ENCODE peak calls at places on chromosomes 5 and 9, in five cellular contexts. T, B, J, Y and P are unnamed samples.

GRCh38 chr5:120457839-120458507 is 6.1 kb upstream of the PRR16 start:
- DNase-seq in T (peak), B (peak), J (peak), Y (peak), P (peak)

GRCh38 chr5:1930501-1930879 is 47.8 kb upstream of the IRX4 start:
- DNase-seq in T (no peak), B (no peak), J (no peak), Y (no peak), P (no peak)

GRCh38 chr9:136881691-136882108 is 4.6 kb upstream of the TRAF2 start:
- DNase-seq in T (no peak), B (no peak), J (no peak), Y (no peak), P (no peak)

GRCh38 chr9:117796681-117797080 is 92.5 kb downstream of the TLR4 start:
- DNase-seq in T (peak), B (no peak), J (peak), Y (no peak), P (peak)

GRCh38 chr5:59766394-59766793 is 127.1 kb downstream of the PDE4D start:
- DNase-seq in T (no peak), B (no peak), J (no peak), Y (no peak), P (peak)

GRCh38 chr5:115831163-115831768 is 10.1 kb downstream of the ATG12 start:
- DNase-seq in T (no peak), B (peak), J (peak), Y (no peak), P (no peak)

GRCh38 chr5:112210430-112211005 is 208.6 kb downstream of the EPB41L4A start:
- DNase-seq in T (peak), B (peak), J (peak), Y (no peak), P (peak)

GRCh38 chr9:135939351-135940265 is 21.6 kb downstream of the UBAC1 start:
- DNase-seq in T (no peak), B (no peak), J (no peak), Y (no peak), P (no peak)

GRCh38 chr5:111790295-111790694 is 33.3 kb upstream of the NREP start:
- DNase-seq in T (no peak), B (no peak), J (no peak), Y (no peak), P (no peak)

GRCh38 chr5:142529626-142530278 is 156.1 kb downstream of the FGF1 start:
- DNase-seq in T (peak), B (peak), J (peak), Y (no peak), P (peak)

GRCh38 chr5:146089287-146089686 is 16.1 kb downstream of the PLAC8L1 start:
- DNase-seq in T (no peak), B (no peak), J (no peak), Y (no peak), P (no peak)

GRCh38 chr9:77575785-77576184 is 72.3 kb downstream of the GNA14 start:
- DNase-seq in T (no peak), B (peak), J (peak), Y (no peak), P (no peak)

GRCh38 chr9:131402738-131403492 is 9.0 kb downstream of the PRRC2B start:
- DNase-seq in T (peak), B (peak), J (peak), Y (peak), P (peak)

GRCh38 chr9:129258124-129258822 is 80.2 kb upstream of the IER5L start:
- DNase-seq in T (peak), B (peak), J (peak), Y (peak), P (peak)

GRCh38 chr9:130820135-130820738 is 14.8 kb upstream of the ABL1 start:
- DNase-seq in T (no peak), B (no peak), J (no peak), Y (no peak), P (no peak)

GRCh38 chr5:59322058-59322457 is 571.5 kb downstream of the PDE4D start:
- DNase-seq in T (no peak), B (no peak), J (no peak), Y (no peak), P (no peak)

GRCh38 chr9:92804727-92805126 is 40.1 kb upstream of the BICD2 start:
- DNase-seq in T (no peak), B (no peak), J (no peak), Y (no peak), P (no peak)

GRCh38 chr5:176797456-176798093 is 12.8 kb upstream of the UNC5A start:
- DNase-seq in T (no peak), B (no peak), J (no peak), Y (no peak), P (no peak)

GRCh38 chr5:77784735-77785134 is 8.6 kb upstream of the TBCA start:
- DNase-seq in T (no peak), B (no peak), J (no peak), Y (no peak), P (no peak)

GRCh38 chr9:4106744-4107143 is 193.1 kb downstream of the GLIS3 start:
- DNase-seq in T (peak), B (no peak), J (peak), Y (no peak), P (no peak)

GRCh38 chr5:171388816-171389168 is 1.1 kb downstream of the NPM1 start:
- DNase-seq in T (no peak), B (no peak), J (no peak), Y (no peak), P (peak)

GRCh38 chr5:28576022-28576421 is 1537.6 kb upstream of the CDH9 start:
- DNase-seq in T (no peak), B (no peak), J (no peak), Y (no peak), P (no peak)

GRCh38 chr5:125700380-125700856 is 722.8 kb upstream of the GRAMD2B start:
- DNase-seq in T (no peak), B (no peak), J (no peak), Y (no peak), P (no peak)

GRCh38 chr9:133423216-133423615 is 1.0 kb downstream of the ADAMTS13 start:
- DNase-seq in T (no peak), B (no peak), J (no peak), Y (no peak), P (no peak)

GRCh38 chr9:113879318-113879717 is 3.2 kb downstream of the ZNF618 start:
- DNase-seq in T (no peak), B (no peak), J (peak), Y (peak), P (no peak)

GRCh38 chr9:32136700-32137339 is 247.6 kb upstream of the ACO1 start:
- DNase-seq in T (no peak), B (no peak), J (no peak), Y (no peak), P (no peak)

GRCh38 chr5:96008987-96009647 is 47.5 kb upstream of the ELL2 start:
- DNase-seq in T (no peak), B (peak), J (peak), Y (no peak), P (no peak)

GRCh38 chr9:78821126-78821822 is 524.3 kb downstream of the PSAT1 start:
- DNase-seq in T (no peak), B (peak), J (peak), Y (no peak), P (no peak)

GRCh38 chr5:79793722-79794121 is 104.1 kb downstream of the CMYA5 start:
- DNase-seq in T (no peak), B (no peak), J (no peak), Y (no peak), P (no peak)

GRCh38 chr9:117043159-117043558 is 356.1 kb downstream of the TRIM32 start:
- DNase-seq in T (no peak), B (no peak), J (no peak), Y (no peak), P (no peak)

GRCh38 chr5:40390286-40391253 is 289.1 kb upstream of the PTGER4 start:
- DNase-seq in T (no peak), B (no peak), J (no peak), Y (no peak), P (no peak)

GRCh38 chr5:141479776-141480175 is 4.0 kb downstream of the PCDHGC3 start:
- DNase-seq in T (no peak), B (no peak), J (no peak), Y (no peak), P (no peak)